ENCODE peak calls at places on chromosomes 11 and 22, in four cellular contexts. T is iPS DF 6.9, P is small intestine, F is HCT116. N is an unnamed sample.

GRCh38 chr11:38582151-38582550 is 1984.1 kb upstream of the RAG2 start:
- DNase-seq in P (no peak), F (no peak), T (no peak), N (no peak)

GRCh38 chr22:21703684-21704316 is 31.8 kb downstream of the YPEL1 start:
- DNase-seq in F (no peak), T (no peak), P (no peak), N (no peak)

GRCh38 chr11:86660011-86660595 is 12.3 kb downstream of the ME3 start:
- DNase-seq in F (no peak), P (no peak), T (no peak), N (no peak)

GRCh38 chr22:20393705-20394476 is at the start of gene ZNF74:
- DNase-seq in P (peak; percentile 92), F (peak; percentile 77), T (peak; percentile 91), N (peak; percentile 89)

GRCh38 chr11:96168623-96169022 is 174.4 kb downstream of the MAML2 start:
- DNase-seq in T (no peak), F (no peak), P (no peak), N (peak; percentile 44)

GRCh38 chr11:55172734-55173415 is 89.1 kb upstream of the TRIM48 start:
- DNase-seq in P (no peak), F (no peak), T (no peak), N (peak; percentile 25)

GRCh38 chr11:80873309-80873999 is 1432.6 kb upstream of the TENM4 start:
- DNase-seq in T (no peak), F (no peak), P (no peak), N (no peak)

GRCh38 chr22:37176464-37177061 is 11.5 kb downstream of the C1QTNF6 start:
- DNase-seq in T (no peak), F (no peak), P (peak; percentile 38), N (no peak)

GRCh38 chr11:56663386-56663785 is at the start of gene OR5AR1:
- DNase-seq in F (no peak), T (no peak), P (no peak), N (no peak)

GRCh38 chr11:56659755-56660154 is 3.7 kb upstream of the OR5AR1 start:
- DNase-seq in T (peak; percentile 45), P (no peak), F (no peak), N (no peak)
- H3K4me3 ChIP-seq in T (no peak overlapping the region), P (no peak overlapping the region), F (no peak overlapping the region), N (no peak overlapping the region)

GRCh38 chr22:30425327-30425615 is 297 bp upstream of the MTFP1 start:
- DNase-seq in T (no peak), P (no peak), F (no peak), N (no peak)

GRCh38 chr22:30423296-30423958 is 2.1 kb upstream of the MTFP1 start:
- DNase-seq in T (no peak), P (peak; percentile 88), F (no peak), N (no peak)

GRCh38 chr22:30424471-30425326 is 869 bp upstream of the MTFP1 start:
- DNase-seq in T (no peak), P (peak; percentile 47), F (no peak), N (no peak)

GRCh38 chr22:30422481-30423295 is 2.9 kb upstream of the MTFP1 start:
- DNase-seq in F (peak; percentile 89), P (peak; percentile 97), T (no peak), N (peak; percentile 93)

GRCh38 chr22:30423959-30424380 is 1.6 kb upstream of the MTFP1 start:
- DNase-seq in T (peak; percentile 100), P (peak; percentile 100), F (peak; percentile 99), N (peak; percentile 99)
- H3K4me1 ChIP-seq in T (peaks cover 3% of the 10 kb centered on the region), P (peaks cover 5% of the 10 kb centered on the region), F (peaks cover 44% of the 10 kb centered on the region), N (peaks cover 67% of the 10 kb centered on the region)

GRCh38 chr11:123505546-123506299 is 75.7 kb downstream of the GRAMD1B start:
- DNase-seq in T (no peak), F (no peak), P (no peak), N (no peak)
- H3K4me3 ChIP-seq in T (no peak overlapping the region), F (no peak overlapping the region), P (no peak overlapping the region), N (no peak overlapping the region)

GRCh38 chr11:64933213-64933934 is 2.3 kb downstream of the GPHA2 start:
- DNase-seq in P (no peak), T (no peak), F (no peak), N (no peak)
- H3K4me1 ChIP-seq in P (no peaks in the 10 kb centered on the region), T (peaks cover 9% of the 10 kb centered on the region), F (peaks cover 8% of the 10 kb centered on the region), N (no peaks in the 10 kb centered on the region)

GRCh38 chr11:69296890-69297224 is 2.9 kb downstream of the MYEOV start:
- DNase-seq in F (no peak), P (no peak), T (no peak), N (no peak)
- H3K4me3 ChIP-seq in F (peak overlapping the region; percentile 94), P (no peak overlapping the region), T (no peak overlapping the region), N (no peak overlapping the region)

DNA sequence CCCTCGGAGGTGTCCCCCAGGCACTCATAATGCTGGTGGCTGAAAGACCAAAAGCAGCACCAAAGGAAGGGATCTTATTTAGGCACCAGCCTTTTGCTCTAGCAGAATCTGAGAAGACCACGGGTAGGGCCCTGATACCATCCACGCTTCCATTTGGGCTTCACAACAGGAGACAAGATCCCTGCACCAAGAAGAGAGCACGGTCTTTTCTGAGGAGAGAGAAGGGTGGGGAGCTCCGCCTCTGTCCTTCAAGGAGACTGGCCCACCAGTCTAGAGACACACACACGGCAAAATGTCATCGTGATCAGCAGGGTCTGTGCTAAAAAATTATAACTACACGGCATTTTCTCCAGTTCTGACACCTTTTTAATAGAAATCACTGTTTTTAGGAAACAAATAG is 9.8 kb downstream of the LARGE2 start:
- DNase-seq in T (no peak), P (no peak), F (no peak), N (no peak)
- H3K4me1 ChIP-seq in T (no peaks in the 10 kb centered on the region), P (no peaks in the 10 kb centered on the region), F (no peaks in the 10 kb centered on the region), N (no peaks in the 10 kb centered on the region)

DNA sequence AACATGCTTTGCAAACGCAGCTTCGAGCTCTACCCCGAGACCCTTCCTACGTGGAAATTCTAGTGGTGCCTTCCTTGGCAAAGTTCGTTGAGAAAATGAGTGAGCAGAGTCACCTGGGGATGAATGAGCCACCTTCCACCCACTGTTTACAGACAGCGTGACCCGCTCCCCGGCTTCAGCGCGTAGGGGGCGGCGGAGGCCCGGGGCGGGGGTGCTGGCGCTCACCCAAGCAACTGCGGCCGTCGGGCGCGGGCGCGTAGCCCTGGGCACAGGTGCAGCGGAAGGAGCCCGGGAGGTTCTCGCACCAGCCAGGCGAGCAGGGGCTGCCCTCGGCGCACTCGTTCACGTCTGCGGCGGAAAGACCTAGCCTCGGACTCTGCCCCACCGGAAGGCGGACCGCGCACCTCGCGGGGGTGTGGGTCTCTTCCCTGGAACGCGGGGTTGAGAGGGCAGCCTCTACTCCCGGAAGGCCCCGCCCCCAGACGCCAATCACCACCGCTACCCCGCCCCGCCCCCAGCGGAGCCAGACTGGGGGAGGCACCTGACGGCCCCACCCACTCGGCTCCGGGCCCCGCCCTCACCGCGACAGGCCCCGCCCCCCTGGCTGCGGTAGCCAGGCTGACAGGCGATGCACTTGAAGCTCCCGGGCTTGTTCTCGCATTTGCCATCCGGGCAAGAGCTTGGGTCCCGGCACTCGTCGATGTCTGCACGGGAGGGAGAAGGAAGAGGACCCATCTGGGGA is 11.8 kb downstream of the LTBP3 start:
- DNase-seq in F (peak; percentile 50), P (peak; percentile 98), T (no peak), N (no peak)
- H3K4me3 ChIP-seq in F (peak overlapping the region; percentile 20), P (peak overlapping the region; percentile 53), T (peak overlapping the region; percentile 60), N (no peak overlapping the region)

GRCh38 chr11:1570001-1570453 is 2.0 kb downstream of the DUSP8 start:
- DNase-seq in F (no peak), P (no peak), T (no peak), N (no peak)

GRCh38 chr11:1570896-1571759 is 943 bp downstream of the DUSP8 start:
- DNase-seq in T (no peak), P (no peak), F (no peak), N (no peak)

GRCh38 chr11:1571760-1572199 is 291 bp downstream of the DUSP8 start:
- DNase-seq in P (no peak), T (no peak), F (no peak), N (no peak)

GRCh38 chr11:1569251-1569780 is 2.8 kb downstream of the DUSP8 start:
- DNase-seq in F (no peak), T (no peak), P (peak; percentile 91), N (no peak)

GRCh38 chr11:1570531-1570895 is 1.6 kb downstream of the DUSP8 start:
- DNase-seq in F (no peak), T (no peak), P (no peak), N (no peak)
- H3K4me1 ChIP-seq in F (peaks cover 16% of the 10 kb centered on the region), T (peaks cover 22% of the 10 kb centered on the region), P (no peaks in the 10 kb centered on the region), N (peaks cover 11% of the 10 kb centered on the region)

GRCh38 chr11:67058506-67058905 is 1.9 kb downstream of the RHOD start:
- DNase-seq in T (no peak), F (no peak), P (no peak), N (no peak)

GRCh38 chr11:67056267-67056639 is 394 bp upstream of the RHOD start:
- DNase-seq in F (no peak), P (no peak), T (no peak), N (no peak)

GRCh38 chr11:67055812-67056211 is 835 bp upstream of the RHOD start:
- DNase-seq in P (peak; percentile 58), F (no peak), T (no peak), N (no peak)

GRCh38 chr11:67056640-67057409 is at the start of gene RHOD:
- DNase-seq in P (peak; percentile 76), F (no peak), T (no peak), N (no peak)

GRCh38 chr11:67057410-67057757 is 737 bp downstream of the RHOD start:
- DNase-seq in T (no peak), F (no peak), P (no peak), N (no peak)
- H3K4me3 ChIP-seq in T (no peak overlapping the region), F (peak overlapping the region; percentile 81), P (peak overlapping the region; percentile 67), N (no peak overlapping the region)

GRCh38 chr22:43297246-43298061 is 45.7 kb downstream of the SCUBE1 start:
- DNase-seq in T (no peak), P (no peak), F (no peak), N (no peak)

GRCh38 chr22:43296279-43296902 is 46.8 kb downstream of the SCUBE1 start:
- DNase-seq in F (no peak), T (no peak), P (no peak), N (no peak)

GRCh38 chr22:43293661-43294392 is 49.3 kb downstream of the SCUBE1 start:
- DNase-seq in T (no peak), F (no peak), P (peak; percentile 69), N (peak; percentile 82)

GRCh38 chr22:43295173-43295572 is 48.0 kb downstream of the SCUBE1 start:
- DNase-seq in F (no peak), T (no peak), P (no peak), N (no peak)

GRCh38 chr22:43295660-43296059 is 47.5 kb downstream of the SCUBE1 start:
- DNase-seq in T (no peak), F (no peak), P (peak; percentile 15), N (no peak)
- H3K4me1 ChIP-seq in T (no peaks in the 10 kb centered on the region), F (no peaks in the 10 kb centered on the region), P (no peaks in the 10 kb centered on the region), N (peaks cover 30% of the 10 kb centered on the region)

N was measured in SJSA1.